ENCODE peak calls at places on chromosomes 4 and X, in six cellular contexts. One of them, this sample, is unnamed.
A peak's percentile ranks its signal among the peaks of the same experiment; 100 is the strongest.

GRCh38 chrX:23333842-23334535 is 660 bp upstream of the PTCHD1 start:
- DNase-seq in fibroblast of lung: no peak
- DNase-seq in OCI-LY7: no peak
- DNase-seq in tibial nerve: no peak
- DNase-seq in left lung: peak; percentile 59
- DNase-seq in ovary: no peak
- DNase-seq in this sample: no peak

GRCh38 chrX:46575991-46576392 is 2.4 kb downstream of the CHST7 start:
- DNase-seq in fibroblast of lung: peak; percentile 40
- DNase-seq in OCI-LY7: peak; percentile 14
- DNase-seq in tibial nerve: peak; percentile 49
- DNase-seq in left lung: no peak
- DNase-seq in ovary: peak; percentile 43
- DNase-seq in this sample: no peak

GRCh38 chrX:33831211-33831610 is 300.9 kb downstream of the FAM47A start:
- DNase-seq in fibroblast of lung: no peak
- DNase-seq in OCI-LY7: no peak
- DNase-seq in tibial nerve: no peak
- DNase-seq in left lung: no peak
- DNase-seq in ovary: no peak
- DNase-seq in this sample: no peak

GRCh38 chrX:116272881-116273280 is 102.3 kb downstream of the AGTR2 start:
- DNase-seq in fibroblast of lung: no peak
- DNase-seq in OCI-LY7: no peak
- DNase-seq in tibial nerve: no peak
- DNase-seq in left lung: no peak
- DNase-seq in ovary: no peak
- DNase-seq in this sample: no peak

GRCh38 chr4:2745981-2746806 is 9.9 kb downstream of the TNIP2 start:
- DNase-seq in fibroblast of lung: peak; percentile 65
- DNase-seq in OCI-LY7: peak; percentile 79
- DNase-seq in tibial nerve: no peak
- DNase-seq in left lung: peak; percentile 86
- DNase-seq in ovary: no peak
- DNase-seq in this sample: no peak

GRCh38 chr4:22474636-22475310 is 41.1 kb downstream of the ADGRA3 start:
- DNase-seq in fibroblast of lung: no peak
- DNase-seq in OCI-LY7: no peak
- DNase-seq in tibial nerve: no peak
- DNase-seq in left lung: no peak
- DNase-seq in ovary: no peak
- DNase-seq in this sample: no peak

GRCh38 chrX:69277961-69278795 is 112.9 kb upstream of the PJA1 start:
- DNase-seq in fibroblast of lung: no peak
- DNase-seq in OCI-LY7: no peak
- DNase-seq in tibial nerve: no peak
- DNase-seq in left lung: no peak
- DNase-seq in ovary: no peak
- DNase-seq in this sample: no peak

GRCh38 chr4:152735918-152736305 is 43.6 kb downstream of the TIGD4 start:
- DNase-seq in fibroblast of lung: no peak
- DNase-seq in OCI-LY7: no peak
- DNase-seq in tibial nerve: no peak
- DNase-seq in left lung: no peak
- DNase-seq in ovary: no peak
- DNase-seq in this sample: no peak

GRCh38 chrX:23118890-23119527 is 119.2 kb downstream of the DDX53 start:
- DNase-seq in fibroblast of lung: peak; percentile 77
- DNase-seq in OCI-LY7: no peak
- DNase-seq in tibial nerve: no peak
- DNase-seq in left lung: no peak
- DNase-seq in ovary: no peak
- DNase-seq in this sample: no peak

GRCh38 chr4:144291164-144291563 is 150.6 kb upstream of the GYPA start:
- DNase-seq in fibroblast of lung: no peak
- DNase-seq in OCI-LY7: no peak
- DNase-seq in tibial nerve: no peak
- DNase-seq in left lung: no peak
- DNase-seq in ovary: no peak
- DNase-seq in this sample: no peak

GRCh38 chr4:54588404-54588803 is 69.4 kb upstream of the KIT start:
- DNase-seq in fibroblast of lung: peak; percentile 15
- DNase-seq in OCI-LY7: no peak
- DNase-seq in tibial nerve: no peak
- DNase-seq in left lung: no peak
- DNase-seq in ovary: no peak
- DNase-seq in this sample: no peak

GRCh38 chrX:153708415-153708814 is 15.8 kb downstream of the BCAP31 start:
- DNase-seq in fibroblast of lung: peak; percentile 82
- DNase-seq in OCI-LY7: peak; percentile 31
- DNase-seq in tibial nerve: peak; percentile 41
- DNase-seq in left lung: no peak
- DNase-seq in ovary: peak; percentile 52
- DNase-seq in this sample: peak; percentile 33

GRCh38 chr4:154877110-154877760 is 96.2 kb downstream of the RBM46 start:
- DNase-seq in fibroblast of lung: peak; percentile 33
- DNase-seq in OCI-LY7: peak; percentile 1
- DNase-seq in tibial nerve: no peak
- DNase-seq in left lung: peak; percentile 43
- DNase-seq in ovary: no peak
- DNase-seq in this sample: no peak

GRCh38 chr4:57280481-57280880 is 170.3 kb upstream of the IGFBP7 start:
- DNase-seq in fibroblast of lung: no peak
- DNase-seq in OCI-LY7: no peak
- DNase-seq in tibial nerve: no peak
- DNase-seq in left lung: no peak
- DNase-seq in ovary: no peak
- DNase-seq in this sample: no peak

GRCh38 chr4:13797061-13797460 is 169.5 kb upstream of the BOD1L1 start:
- DNase-seq in fibroblast of lung: no peak
- DNase-seq in OCI-LY7: no peak
- DNase-seq in tibial nerve: no peak
- DNase-seq in left lung: no peak
- DNase-seq in ovary: no peak
- DNase-seq in this sample: no peak

GRCh38 chr4:14874990-14875389 is 127.3 kb upstream of the CPEB2 start:
- DNase-seq in fibroblast of lung: no peak
- DNase-seq in OCI-LY7: no peak
- DNase-seq in tibial nerve: no peak
- DNase-seq in left lung: no peak
- DNase-seq in ovary: no peak
- DNase-seq in this sample: no peak

GRCh38 chrX:35090801-35091200 is 148.2 kb downstream of the FAM47B start:
- DNase-seq in fibroblast of lung: no peak
- DNase-seq in OCI-LY7: no peak
- DNase-seq in tibial nerve: no peak
- DNase-seq in left lung: no peak
- DNase-seq in ovary: no peak
- DNase-seq in this sample: peak; percentile 20

GRCh38 chr4:165872443-165873297 is at the start of gene TLL1:
- DNase-seq in fibroblast of lung: peak; percentile 31
- DNase-seq in OCI-LY7: no peak
- DNase-seq in tibial nerve: no peak
- DNase-seq in left lung: no peak
- DNase-seq in ovary: no peak
- DNase-seq in this sample: no peak

GRCh38 chrX:133638285-133638684 is 223.0 kb upstream of the GPC4 start:
- DNase-seq in fibroblast of lung: peak; percentile 60
- DNase-seq in OCI-LY7: no peak
- DNase-seq in tibial nerve: no peak
- DNase-seq in left lung: no peak
- DNase-seq in ovary: no peak
- DNase-seq in this sample: no peak

GRCh38 chrX:150772150-150772970 is 79.2 kb downstream of the MTMR1 start:
- DNase-seq in fibroblast of lung: peak; percentile 39
- DNase-seq in OCI-LY7: peak; percentile 55
- DNase-seq in tibial nerve: peak; percentile 80
- DNase-seq in left lung: peak; percentile 91
- DNase-seq in ovary: peak; percentile 68
- DNase-seq in this sample: peak; percentile 21

GRCh38 chrX:20529711-20530110 is 263.0 kb upstream of the RPS6KA3 start:
- DNase-seq in fibroblast of lung: peak; percentile 45
- DNase-seq in OCI-LY7: no peak
- DNase-seq in tibial nerve: no peak
- DNase-seq in left lung: no peak
- DNase-seq in ovary: no peak
- DNase-seq in this sample: no peak

GRCh38 chrX:20531667-20532066 is 265.0 kb upstream of the RPS6KA3 start:
- DNase-seq in fibroblast of lung: no peak
- DNase-seq in OCI-LY7: no peak
- DNase-seq in tibial nerve: no peak
- DNase-seq in left lung: no peak
- DNase-seq in ovary: no peak
- DNase-seq in this sample: no peak

GRCh38 chrX:20527458-20528099 is 260.9 kb upstream of the RPS6KA3 start:
- DNase-seq in fibroblast of lung: no peak
- DNase-seq in OCI-LY7: peak; percentile 28
- DNase-seq in tibial nerve: peak; percentile 18
- DNase-seq in left lung: no peak
- DNase-seq in ovary: peak; percentile 15
- DNase-seq in this sample: no peak

GRCh38 chrX:20529301-20529700 is 262.6 kb upstream of the RPS6KA3 start:
- DNase-seq in fibroblast of lung: no peak
- DNase-seq in OCI-LY7: no peak
- DNase-seq in tibial nerve: no peak
- DNase-seq in left lung: no peak
- DNase-seq in ovary: no peak
- DNase-seq in this sample: no peak

GRCh38 chrX:20530319-20530979 is 263.7 kb upstream of the RPS6KA3 start:
- DNase-seq in fibroblast of lung: peak; percentile 49
- DNase-seq in OCI-LY7: peak; percentile 41
- DNase-seq in tibial nerve: peak; percentile 81
- DNase-seq in left lung: no peak
- DNase-seq in ovary: peak; percentile 11
- DNase-seq in this sample: no peak
- H3K4me3 ChIP-seq in fibroblast of lung: peak overlapping the region; percentile 40
- H3K4me3 ChIP-seq in OCI-LY7: no peak overlapping the region
- H3K4me3 ChIP-seq in tibial nerve: no peak overlapping the region
- H3K4me3 ChIP-seq in left lung: no peak overlapping the region
- H3K4me3 ChIP-seq in ovary: no peak overlapping the region
- H3K4me3 ChIP-seq in this sample: peak overlapping the region; percentile 36

GRCh38 chrX:134679226-134679625 is 21.0 kb upstream of the PLAC1 start:
- DNase-seq in fibroblast of lung: peak; percentile 36
- DNase-seq in OCI-LY7: no peak
- DNase-seq in tibial nerve: peak; percentile 5
- DNase-seq in left lung: no peak
- DNase-seq in ovary: no peak
- DNase-seq in this sample: no peak

GRCh38 chrX:134682081-134682480 is 23.8 kb upstream of the PLAC1 start:
- DNase-seq in fibroblast of lung: no peak
- DNase-seq in OCI-LY7: no peak
- DNase-seq in tibial nerve: no peak
- DNase-seq in left lung: no peak
- DNase-seq in ovary: no peak
- DNase-seq in this sample: no peak

GRCh38 chrX:134676440-134676839 is 18.2 kb upstream of the PLAC1 start:
- DNase-seq in fibroblast of lung: peak; percentile 86
- DNase-seq in OCI-LY7: no peak
- DNase-seq in tibial nerve: no peak
- DNase-seq in left lung: no peak
- DNase-seq in ovary: no peak
- DNase-seq in this sample: no peak

GRCh38 chrX:134677332-134677731 is 19.1 kb upstream of the PLAC1 start:
- DNase-seq in fibroblast of lung: no peak
- DNase-seq in OCI-LY7: no peak
- DNase-seq in tibial nerve: no peak
- DNase-seq in left lung: no peak
- DNase-seq in ovary: no peak
- DNase-seq in this sample: no peak

DNA sequence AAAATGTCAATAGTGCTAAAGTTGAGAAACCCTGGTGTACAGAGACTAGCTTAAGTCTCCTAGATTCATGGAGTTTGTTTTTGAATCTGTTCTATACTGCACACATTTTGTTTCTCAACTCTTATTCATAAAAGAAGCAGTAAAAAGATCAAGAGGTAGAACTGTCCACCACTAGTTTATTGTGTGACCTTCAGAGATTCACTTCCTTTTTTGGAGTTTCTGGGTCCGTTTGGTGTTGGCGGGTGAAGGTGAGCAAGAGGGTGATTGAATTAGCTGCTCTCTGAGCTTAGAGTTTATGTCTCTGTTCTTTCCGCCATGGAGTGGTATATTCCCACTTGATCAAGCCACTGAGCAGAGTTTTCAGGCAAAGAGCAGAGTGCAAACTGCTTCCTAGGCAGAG is 21.4 kb upstream of the PLAC1 start:
- DNase-seq in fibroblast of lung: no peak
- DNase-seq in OCI-LY7: no peak
- DNase-seq in tibial nerve: no peak
- DNase-seq in left lung: no peak
- DNase-seq in ovary: no peak
- DNase-seq in this sample: no peak
- H3K27ac ChIP-seq in fibroblast of lung: no peak overlapping the region
- H3K27ac ChIP-seq in OCI-LY7: no peak overlapping the region
- H3K27ac ChIP-seq in tibial nerve: no peak overlapping the region
- H3K27ac ChIP-seq in left lung: no peak overlapping the region
- H3K27ac ChIP-seq in ovary: no peak overlapping the region
- H3K27ac ChIP-seq in this sample: no peak overlapping the region

GRCh38 chr4:176334066-176334465 is 14.3 kb downstream of the SPCS3 start:
- DNase-seq in fibroblast of lung: no peak
- DNase-seq in OCI-LY7: no peak
- DNase-seq in tibial nerve: no peak
- DNase-seq in left lung: peak; percentile 25
- DNase-seq in ovary: no peak
- DNase-seq in this sample: no peak
- TF ChIP-seq CTCF in fibroblast of lung: no peak
- TF ChIP-seq CTCF in OCI-LY7: no peak
- TF ChIP-seq CTCF in tibial nerve: no peak
- TF ChIP-seq CTCF in left lung: no peak
- TF ChIP-seq CTCF in ovary: no peak
- TF ChIP-seq CTCF in this sample: no peak

GRCh38 chr4:88452941-88453340 is 4.0 kb upstream of the HERC5 start:
- DNase-seq in fibroblast of lung: no peak
- DNase-seq in OCI-LY7: no peak
- DNase-seq in tibial nerve: no peak
- DNase-seq in left lung: no peak
- DNase-seq in ovary: no peak
- DNase-seq in this sample: no peak

GRCh38 chr4:88456757-88457306 is at the start of gene HERC5:
- DNase-seq in fibroblast of lung: peak; percentile 87
- DNase-seq in OCI-LY7: peak; percentile 80
- DNase-seq in tibial nerve: peak; percentile 85
- DNase-seq in left lung: peak; percentile 96
- DNase-seq in ovary: peak; percentile 93
- DNase-seq in this sample: peak; percentile 23

GRCh38 chr4:88458091-88458740 is 1.3 kb downstream of the HERC5 start:
- DNase-seq in fibroblast of lung: no peak
- DNase-seq in OCI-LY7: no peak
- DNase-seq in tibial nerve: no peak
- DNase-seq in left lung: no peak
- DNase-seq in ovary: no peak
- DNase-seq in this sample: no peak

GRCh38 chr4:88457307-88458090 is 580 bp downstream of the HERC5 start:
- DNase-seq in fibroblast of lung: peak; percentile 38
- DNase-seq in OCI-LY7: no peak
- DNase-seq in tibial nerve: peak; percentile 11
- DNase-seq in left lung: peak; percentile 91
- DNase-seq in ovary: peak; percentile 55
- DNase-seq in this sample: no peak
- H3K4me3 ChIP-seq in fibroblast of lung: peak overlapping the region; percentile 63
- H3K4me3 ChIP-seq in OCI-LY7: peak overlapping the region; percentile 66
- H3K4me3 ChIP-seq in tibial nerve: peak overlapping the region; percentile 88
- H3K4me3 ChIP-seq in left lung: peak overlapping the region; percentile 53
- H3K4me3 ChIP-seq in ovary: peak overlapping the region; percentile 92
- H3K4me3 ChIP-seq in this sample: peak overlapping the region; percentile 67

This sample was measured in AG04450.